ENCODE peak calls at places on chromosomes 6 and 20, in seven cellular contexts. A is H9, B is mesenchymal stem cell, E is neuronal stem cell, R is mesendoderm, H is H1, D is trophoblast cell. N is an unnamed sample.

GRCh38 chr6:49636368-49637332 is at the start of gene RHAG:
- DNase-seq in A (no peak), B (no peak), E (no peak), R (peak; percentile 6), H (no peak), D (no peak), N (no peak)

GRCh38 chr6:136922680-136922996 is 537 bp downstream of the SLC35D3 start:
- DNase-seq in A (no peak), B (no peak), E (no peak), R (no peak), H (peak; percentile 47), D (no peak), N (no peak)

GRCh38 chr6:15922510-15923307 is 206.2 kb upstream of the MYLIP start:
- DNase-seq in A (no peak), B (peak; percentile 90), E (no peak), R (no peak), H (no peak), D (peak; percentile 90), N (no peak)

GRCh38 chr6:33999567-33999966 is 146.3 kb downstream of the GRM4 start:
- DNase-seq in A (no peak), B (no peak), E (no peak), R (no peak), H (no peak), D (no peak), N (no peak)

GRCh38 chr6:124682751-124683150 is 279.5 kb upstream of the RNF217 start:
- DNase-seq in A (no peak), B (no peak), E (no peak), R (no peak), H (no peak), D (no peak), N (no peak)

GRCh38 chr20:58908216-58908615 is 55.7 kb downstream of the GNAS start:
- DNase-seq in A (no peak), B (no peak), E (no peak), R (no peak), H (no peak), D (no peak), N (no peak)

GRCh38 chr6:144647406-144647964 is 362.4 kb downstream of the UTRN start:
- DNase-seq in A (no peak), B (peak; percentile 26), E (no peak), R (peak; percentile 18), H (no peak), D (peak; percentile 9), N (no peak)

GRCh38 chr6:52653151-52653550 is 17.8 kb upstream of the TMEM14A start:
- DNase-seq in A (no peak), B (peak; percentile 38), E (no peak), R (no peak), H (no peak), D (no peak), N (no peak)

GRCh38 chr6:89941031-89941775 is 46.9 kb downstream of the GJA10 start:
- DNase-seq in A (no peak), B (no peak), E (no peak), R (no peak), H (no peak), D (no peak), N (no peak)

GRCh38 chr6:169185011-169185521 is 68.6 kb downstream of the THBS2 start:
- DNase-seq in A (no peak), B (no peak), E (no peak), R (no peak), H (no peak), D (no peak), N (no peak)

GRCh38 chr6:88982720-88983119 is 19.3 kb upstream of the RNGTT start:
- DNase-seq in A (no peak), B (peak; percentile 76), E (peak; percentile 32), R (peak; percentile 48), H (no peak), D (peak; percentile 89), N (peak; percentile 79)

GRCh38 chr20:31740208-31740607 is 1.1 kb downstream of the TPX2 start:
- DNase-seq in A (no peak), B (peak; percentile 84), E (no peak), R (peak; percentile 14), H (no peak), D (no peak), N (peak; percentile 80)

GRCh38 chr6:157135691-157136090 is 187.6 kb downstream of the TMEM242 start:
- DNase-seq in A (no peak), B (no peak), E (no peak), R (no peak), H (no peak), D (peak; percentile 35), N (peak; percentile 54)

GRCh38 chr6:15621203-15622044 is 41.4 kb downstream of the DTNBP1 start:
- DNase-seq in A (peak; percentile 50), B (peak; percentile 62), E (peak; percentile 23), R (peak; percentile 76), H (no peak), D (peak; percentile 55), N (peak; percentile 30)

GRCh38 chr6:28683945-28684538 is 158.4 kb downstream of the GPX5 start:
- DNase-seq in A (peak; percentile 32), B (peak; percentile 58), E (peak; percentile 35), R (peak; percentile 71), H (no peak), D (peak; percentile 69), N (peak; percentile 34)

GRCh38 chr6:166586424-166587156 is at the start of gene RAMACL:
- DNase-seq in A (peak; percentile 78), B (no peak), E (no peak), R (peak; percentile 75), H (peak; percentile 70), D (peak; percentile 42), N (no peak)

GRCh38 chr6:111995409-111995808 is 58.5 kb upstream of the CCN6 start:
- DNase-seq in A (no peak), B (no peak), E (no peak), R (no peak), H (no peak), D (no peak), N (no peak)

GRCh38 chr6:14770572-14770971 is 475.3 kb upstream of the JARID2 start:
- DNase-seq in A (no peak), B (peak; percentile 92), E (no peak), R (no peak), H (no peak), D (peak; percentile 31), N (peak; percentile 90)

GRCh38 chr20:46367967-46368901 is 38.2 kb downstream of the ELMO2 start:
- DNase-seq in A (no peak), B (no peak), E (no peak), R (no peak), H (no peak), D (peak; percentile 61), N (no peak)
- H2AK5ac ChIP-seq in A (no peak overlapping the region), B (no peak overlapping the region), E (no peak overlapping the region), R (no peak overlapping the region), H (no peak overlapping the region), D (no peak overlapping the region), N (no peak overlapping the region)

DNA sequence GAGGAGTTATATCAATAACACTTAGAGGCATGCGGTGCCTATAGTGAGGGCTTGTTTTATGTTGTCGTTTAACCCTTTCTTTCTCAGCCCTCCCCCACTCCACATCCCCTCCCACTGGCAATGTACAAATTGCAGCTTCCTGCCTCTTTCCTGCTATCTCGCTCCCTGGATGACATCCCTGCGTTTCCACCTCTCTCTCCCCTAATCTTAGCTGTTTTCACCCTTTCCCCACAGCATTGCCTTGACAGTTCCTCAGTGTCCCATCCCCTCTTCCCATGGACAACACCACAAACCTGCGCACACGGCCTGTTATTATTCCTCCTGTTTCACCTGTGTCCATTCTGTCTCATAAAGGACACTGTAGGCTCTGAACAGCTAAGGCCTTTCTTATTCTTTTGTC is 34.5 kb downstream of the MYB start:
- DNase-seq in A (no peak), B (no peak), E (no peak), R (no peak), H (no peak), D (no peak), N (no peak)
- H2AK5ac ChIP-seq in A (no peak overlapping the region), B (no peak overlapping the region), E (no peak overlapping the region), R (no peak overlapping the region), H (no peak overlapping the region), D (no peak overlapping the region), N (no peak overlapping the region)

GRCh38 chr20:62788607-62789006 is 7.7 kb upstream of the MRGBP start:
- DNase-seq in A (no peak), B (no peak), E (no peak), R (no peak), H (no peak), D (no peak), N (no peak)

GRCh38 chr20:62786100-62786499 is 10.2 kb upstream of the MRGBP start:
- DNase-seq in A (no peak), B (no peak), E (no peak), R (no peak), H (no peak), D (no peak), N (no peak)

GRCh38 chr20:62785381-62785780 is 10.9 kb upstream of the MRGBP start:
- DNase-seq in A (no peak), B (no peak), E (no peak), R (no peak), H (no peak), D (no peak), N (no peak)

GRCh38 chr20:62787866-62788265 is 8.4 kb upstream of the MRGBP start:
- DNase-seq in A (no peak), B (no peak), E (no peak), R (no peak), H (no peak), D (no peak), N (no peak)

GRCh38 chr20:62787329-62787728 is 8.9 kb upstream of the MRGBP start:
- DNase-seq in A (no peak), B (peak; percentile 33), E (no peak), R (no peak), H (no peak), D (no peak), N (no peak)
- H2AK5ac ChIP-seq in A (no peak overlapping the region), B (no peak overlapping the region), E (no peak overlapping the region), R (no peak overlapping the region), H (no peak overlapping the region), D (no peak overlapping the region), N (no peak overlapping the region)

GRCh38 chr6:44625996-44626395 is 238.5 kb downstream of the CDC5L start:
- DNase-seq in A (no peak), B (no peak), E (no peak), R (no peak), H (no peak), D (no peak), N (no peak)
- H2AK5ac ChIP-seq in A (peak overlapping the region; percentile 25), B (no peak overlapping the region), E (no peak overlapping the region), R (peak overlapping the region; percentile 6), H (peak overlapping the region; percentile 98), D (no peak overlapping the region), N (no peak overlapping the region)

N was measured in IMR-90.